ENCODE peak calls at places on chromosome 11, in seven cellular contexts. T is K562, U is upper lobe of left lung, E is sigmoid colon, N is suprapubic skin, W is stomach, B is HepG2. Q is an unnamed sample.
A peak's percentile ranks its signal among the peaks of the same experiment; 100 is the strongest.

GRCh38 chr11:46330887-46331652 is 16.2 kb upstream of the DGKZ start:
- DNase-seq in T (no peak), E (no peak), B (no peak), W (no peak), N (no peak), U (no peak), Q (no peak)

GRCh38 chr11:58596621-58597020 is 17.8 kb downstream of the ZFP91 start:
- DNase-seq in T (no peak), E (no peak), U (no peak), N (no peak), W (no peak), B (no peak), Q (no peak)

GRCh38 chr11:360326-361280 is 8.7 kb upstream of the B4GALNT4 start:
- DNase-seq in W (no peak), N (peak; percentile 78), E (peak; percentile 72), U (no peak), B (no peak), T (no peak), Q (no peak)

GRCh38 chr11:19742595-19743292 is 30.1 kb downstream of the NAV2 start:
- DNase-seq in E (peak; percentile 92), B (peak; percentile 52), T (peak; percentile 50), W (peak; percentile 84), N (peak; percentile 83), U (peak; percentile 85), Q (peak; percentile 83)

GRCh38 chr11:5689551-5689983 is at the start of gene TRIM22:
- DNase-seq in E (no peak), B (no peak), W (peak; percentile 48), U (peak; percentile 69), T (no peak), N (no peak), Q (peak; percentile 50)

GRCh38 chr11:75539459-75540022 is 13.8 kb upstream of the GDPD5 start:
- DNase-seq in N (no peak), B (no peak), U (no peak), T (no peak), W (no peak), E (no peak), Q (no peak)

GRCh38 chr11:62574363-62575057 is 819 bp upstream of the EEF1G start:
- DNase-seq in E (no peak), T (peak; percentile 53), W (peak; percentile 40), U (peak; percentile 31), N (no peak), B (no peak), Q (peak; percentile 41)

GRCh38 chr11:115659061-115659963 is 155.1 kb upstream of the CADM1 start:
- DNase-seq in U (no peak), E (no peak), N (no peak), B (no peak), W (no peak), T (no peak), Q (no peak)

GRCh38 chr11:126716456-126717083 is 284.0 kb downstream of the KIRREL3 start:
- DNase-seq in E (no peak), T (peak; percentile 48), B (peak; percentile 3), U (peak; percentile 32), W (peak; percentile 67), N (no peak), Q (peak; percentile 55)

GRCh38 chr11:108511851-108512474 is 13.8 kb upstream of the POGLUT3 start:
- DNase-seq in E (no peak), T (no peak), N (no peak), W (no peak), B (no peak), U (no peak), Q (no peak)

DNA sequence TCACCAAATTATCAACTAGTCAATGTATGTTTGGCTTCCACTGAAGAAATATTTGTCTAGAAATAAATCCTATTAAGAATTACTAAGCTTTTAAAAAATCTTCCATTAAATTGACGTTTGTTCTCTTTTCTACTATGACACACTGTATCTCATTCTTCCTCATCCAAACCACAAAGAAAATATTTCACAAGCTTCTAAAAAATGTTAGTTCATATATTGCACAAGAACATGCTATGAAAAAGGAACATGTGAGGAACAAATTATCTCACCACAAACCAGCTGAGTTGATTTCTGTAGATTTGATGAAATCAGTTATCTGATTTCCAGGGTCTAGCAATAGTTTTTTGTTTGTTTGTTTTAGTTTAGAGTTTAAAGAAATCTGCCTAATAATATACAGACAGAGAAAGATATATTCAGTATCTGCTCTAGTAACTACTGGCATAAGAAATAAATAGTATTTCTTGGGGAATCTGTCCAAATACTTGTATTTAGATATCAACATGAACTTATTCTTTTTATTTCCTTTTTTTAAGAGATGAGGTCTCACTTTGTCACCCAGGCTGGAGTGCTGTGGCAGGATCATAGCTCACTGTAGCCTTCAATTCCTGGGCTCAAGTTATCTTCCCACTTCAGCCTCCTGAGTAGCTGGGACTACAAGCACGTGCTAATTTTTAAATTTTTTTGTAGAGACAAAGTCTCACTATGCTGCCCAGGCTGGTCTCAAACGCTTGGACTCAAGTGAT is 161.7 kb downstream of the ATG16L2 start:
- DNase-seq in W (no peak), B (peak; percentile 9), U (no peak), N (no peak), E (no peak), T (no peak), Q (no peak)
- TF ChIP-seq EP300 in W (no peak), B (no peak), U (peak; percentile 56), N (no peak), E (no peak), T (no peak), Q (no peak)

DNA sequence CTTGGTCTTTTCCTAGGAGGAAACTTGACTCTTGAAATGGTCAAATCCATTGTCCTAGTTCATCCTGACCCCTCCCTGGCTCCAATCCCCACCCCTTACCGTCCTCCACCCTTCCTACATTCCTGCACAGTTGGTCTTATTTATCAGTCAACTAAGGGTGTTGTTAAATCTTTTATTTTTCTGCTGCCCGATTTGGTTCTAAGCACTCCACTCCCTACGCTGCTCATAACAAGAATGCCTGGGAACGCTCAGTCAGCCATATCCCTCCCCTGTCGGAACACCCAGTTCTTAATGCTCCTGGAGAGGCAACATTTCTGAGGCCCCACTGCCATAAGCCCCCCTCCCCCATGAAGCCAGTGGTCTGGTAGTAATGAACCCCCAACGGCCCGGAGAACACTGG is 9.7 kb downstream of the EHF start:
- DNase-seq in U (no peak), B (no peak), E (no peak), N (no peak), T (no peak), W (no peak), Q (no peak)
- TF ChIP-seq POLR2AphosphoS5 in U (no peak), B (no peak), E (no peak), N (no peak), T (no peak), W (no peak), Q (peak; percentile 13)

DNA sequence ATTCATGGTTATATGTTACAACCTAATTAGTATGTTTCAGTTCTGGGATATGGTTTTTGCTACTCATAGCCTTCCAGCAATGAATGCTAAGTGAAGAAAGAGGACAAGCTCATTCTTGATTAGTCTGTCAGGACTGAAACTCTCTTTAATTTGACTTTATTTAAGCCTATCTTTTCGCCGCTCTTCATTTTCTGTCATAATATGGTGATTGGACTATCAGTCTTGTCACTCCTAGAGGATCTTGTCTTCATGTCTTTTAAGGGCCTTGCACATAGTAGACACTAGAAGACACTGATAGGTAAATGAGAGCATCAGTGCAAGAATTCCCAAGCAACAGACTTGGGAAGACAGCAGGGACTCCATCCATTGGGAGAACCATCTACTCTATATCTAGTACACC is 18.9 kb upstream of the MTCH2 start:
- DNase-seq in T (no peak), E (no peak), U (no peak), W (no peak), B (no peak), N (no peak), Q (no peak)
- TF ChIP-seq EP300 in T (no peak), E (no peak), U (no peak), W (no peak), B (no peak), N (no peak), Q (no peak)

DNA sequence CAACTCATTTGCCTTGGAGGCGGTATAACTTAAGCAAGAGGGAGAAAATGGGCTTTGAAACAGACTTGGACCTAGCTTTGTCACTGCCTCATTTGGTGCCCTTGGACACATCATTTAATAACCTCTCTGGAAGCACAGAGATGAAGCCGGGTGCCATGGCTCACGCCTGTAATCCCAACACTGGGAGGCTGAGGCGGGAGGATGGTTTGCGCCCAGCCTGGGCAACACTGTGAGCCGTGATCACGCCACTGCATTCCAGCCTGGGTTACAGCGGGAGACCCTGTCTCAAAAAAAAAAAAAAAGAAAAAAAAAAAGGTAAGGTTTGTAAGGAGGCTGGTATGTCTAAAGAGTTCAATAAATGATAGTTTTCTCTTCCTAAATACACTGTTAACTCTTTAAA is 806 bp downstream of the COA4 start:
- DNase-seq in T (no peak), B (no peak), W (no peak), N (no peak), E (no peak), U (no peak), Q (no peak)
- TF ChIP-seq POLR2AphosphoS5 in T (no peak), B (no peak), W (no peak), N (no peak), E (no peak), U (no peak), Q (no peak)

DNA sequence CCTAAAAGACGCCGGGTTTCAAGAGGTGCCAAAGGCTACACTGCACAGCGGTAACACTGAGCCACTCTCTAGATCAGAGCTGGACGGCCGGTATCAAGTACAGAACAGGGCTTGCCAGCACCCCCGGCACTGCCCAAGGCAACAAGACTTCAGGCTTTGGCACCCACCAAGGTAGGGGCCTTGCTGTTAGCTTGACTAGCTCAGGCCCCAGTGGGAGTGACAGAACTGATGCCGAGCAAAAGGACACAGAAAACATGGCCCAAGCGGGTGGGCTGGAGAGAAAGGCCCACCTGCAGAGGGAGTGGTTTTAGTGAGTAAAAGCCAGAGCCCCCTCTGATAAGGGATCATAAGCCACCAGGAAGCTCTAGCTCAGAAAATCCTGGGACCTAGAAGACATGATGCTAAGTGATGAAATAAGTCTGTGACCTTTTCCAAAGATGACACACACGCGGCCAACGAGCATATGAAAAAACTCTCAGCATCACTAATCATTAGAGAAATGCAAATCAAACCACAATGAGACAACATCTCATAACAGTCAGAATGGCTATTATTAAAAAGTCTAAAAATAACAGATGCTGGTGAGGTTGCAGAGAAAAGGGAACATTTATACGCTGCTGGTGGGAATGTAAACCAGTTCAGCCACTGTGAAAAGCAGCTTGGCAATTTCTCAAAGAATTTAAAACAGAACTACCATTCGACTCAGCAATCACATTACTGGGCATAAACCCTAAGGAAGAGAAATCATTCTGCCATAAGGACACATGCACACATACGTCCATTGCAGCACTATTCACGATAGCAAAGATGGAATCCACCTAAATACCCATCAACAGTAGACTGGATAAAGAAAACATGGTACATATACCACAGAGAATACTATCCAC is 12.9 kb downstream of the EHD1 start:
- DNase-seq in E (no peak), B (no peak), N (no peak), U (no peak), T (no peak), W (no peak), Q (no peak)
- TF ChIP-seq EP300 in E (peak; percentile 48), B (no peak), N (no peak), U (no peak), T (no peak), W (no peak), Q (no peak)

DNA sequence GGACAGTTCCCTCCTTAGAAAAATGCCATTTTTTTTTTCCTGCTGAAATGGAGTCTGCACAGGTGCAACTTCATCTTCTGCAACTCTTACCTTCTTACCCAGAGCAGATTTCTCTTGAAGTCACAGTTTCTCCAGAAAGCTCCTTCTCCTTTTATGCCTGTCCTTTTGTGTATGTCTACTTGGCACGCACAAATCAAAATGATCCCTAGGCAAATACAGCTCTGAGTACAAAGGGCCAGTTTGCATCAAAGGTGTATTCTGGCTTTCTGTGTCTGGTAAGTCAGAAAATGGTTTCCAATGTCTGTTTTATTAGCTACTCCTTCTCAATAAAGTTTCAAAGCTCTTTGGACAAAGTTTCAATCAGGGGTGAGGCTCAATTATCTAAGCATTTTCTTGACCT is 2.5 kb downstream of the CLDN25 start:
- DNase-seq in W (no peak), B (no peak), E (no peak), N (no peak), T (no peak), U (no peak), Q (no peak)
- TF ChIP-seq POLR2AphosphoS5 in W (no peak), B (no peak), E (no peak), N (no peak), T (no peak), U (no peak), Q (no peak)

GRCh38 chr11:111523343-111523742 is 8.8 kb downstream of the HOATZ start:
- DNase-seq in E (no peak), B (no peak), W (no peak), N (no peak), U (no peak), T (no peak), Q (no peak)
- TF ChIP-seq EP300 in E (no peak), B (no peak), W (no peak), N (no peak), U (no peak), T (no peak), Q (no peak)

Q was measured in transverse colon.